ENCODE peak calls at places on chromosomes 5 and 9, in four cellular contexts. One of them, this sample, is unnamed.
A peak's percentile ranks its signal among the peaks of the same experiment; 100 is the strongest.

GRCh38 chr5:74336286-74336685 is 304.2 kb downstream of the ENC1 start:
- DNase-seq in activated effector memory CD4-positive, alpha-beta T cell treated with anti-CD3 and anti-CD28 coated beads, Interleukin-2, amount 50 U/mL, for 16 hours: no peak
- DNase-seq in BJ: no peak
- DNase-seq in HCT116: no peak
- DNase-seq in this sample: no peak

GRCh38 chr9:80125731-80126264 is 554.0 kb downstream of the TLE4 start:
- DNase-seq in activated effector memory CD4-positive, alpha-beta T cell treated with anti-CD3 and anti-CD28 coated beads, Interleukin-2, amount 50 U/mL, for 16 hours: no peak
- DNase-seq in BJ: no peak
- DNase-seq in HCT116: no peak
- DNase-seq in this sample: no peak

GRCh38 chr9:93699650-93700049 is 123.3 kb downstream of the PHF2 start:
- DNase-seq in activated effector memory CD4-positive, alpha-beta T cell treated with anti-CD3 and anti-CD28 coated beads, Interleukin-2, amount 50 U/mL, for 16 hours: no peak
- DNase-seq in BJ: no peak
- DNase-seq in HCT116: no peak
- DNase-seq in this sample: peak; percentile 66

GRCh38 chr9:101400120-101400519 is 1.5 kb downstream of the ZNF189 start:
- DNase-seq in activated effector memory CD4-positive, alpha-beta T cell treated with anti-CD3 and anti-CD28 coated beads, Interleukin-2, amount 50 U/mL, for 16 hours: no peak
- DNase-seq in BJ: no peak
- DNase-seq in HCT116: no peak
- DNase-seq in this sample: no peak

GRCh38 chr5:61409568-61409967 is 77.5 kb downstream of the ZSWIM6 start:
- DNase-seq in activated effector memory CD4-positive, alpha-beta T cell treated with anti-CD3 and anti-CD28 coated beads, Interleukin-2, amount 50 U/mL, for 16 hours: no peak
- DNase-seq in BJ: peak; percentile 94
- DNase-seq in HCT116: peak; percentile 79
- DNase-seq in this sample: no peak

GRCh38 chr9:117278020-117278419 is 136.8 kb downstream of the ASTN2 start:
- DNase-seq in activated effector memory CD4-positive, alpha-beta T cell treated with anti-CD3 and anti-CD28 coated beads, Interleukin-2, amount 50 U/mL, for 16 hours: no peak
- DNase-seq in BJ: no peak
- DNase-seq in HCT116: no peak
- DNase-seq in this sample: no peak

GRCh38 chr9:15746905-15747304 is 194.1 kb downstream of the CCDC171 start:
- DNase-seq in activated effector memory CD4-positive, alpha-beta T cell treated with anti-CD3 and anti-CD28 coated beads, Interleukin-2, amount 50 U/mL, for 16 hours: no peak
- DNase-seq in BJ: no peak
- DNase-seq in HCT116: no peak
- DNase-seq in this sample: no peak

GRCh38 chr9:135809166-135809565 is 98.2 kb downstream of the CAMSAP1 start:
- DNase-seq in activated effector memory CD4-positive, alpha-beta T cell treated with anti-CD3 and anti-CD28 coated beads, Interleukin-2, amount 50 U/mL, for 16 hours: no peak
- DNase-seq in BJ: no peak
- DNase-seq in HCT116: no peak
- DNase-seq in this sample: no peak

GRCh38 chr5:117110548-117110947 is 535.9 kb upstream of the SEMA6A start:
- DNase-seq in activated effector memory CD4-positive, alpha-beta T cell treated with anti-CD3 and anti-CD28 coated beads, Interleukin-2, amount 50 U/mL, for 16 hours: no peak
- DNase-seq in BJ: no peak
- DNase-seq in HCT116: no peak
- DNase-seq in this sample: no peak

GRCh38 chr5:146165469-146165868 is 17.0 kb downstream of the LARS1 start:
- DNase-seq in activated effector memory CD4-positive, alpha-beta T cell treated with anti-CD3 and anti-CD28 coated beads, Interleukin-2, amount 50 U/mL, for 16 hours: no peak
- DNase-seq in BJ: no peak
- DNase-seq in HCT116: no peak
- DNase-seq in this sample: no peak

GRCh38 chr5:17212996-17213395 is 4.4 kb upstream of the BASP1 start:
- DNase-seq in activated effector memory CD4-positive, alpha-beta T cell treated with anti-CD3 and anti-CD28 coated beads, Interleukin-2, amount 50 U/mL, for 16 hours: no peak
- DNase-seq in BJ: no peak
- DNase-seq in HCT116: no peak
- DNase-seq in this sample: no peak

GRCh38 chr9:6484210-6484609 is 71.2 kb downstream of the UHRF2 start:
- DNase-seq in activated effector memory CD4-positive, alpha-beta T cell treated with anti-CD3 and anti-CD28 coated beads, Interleukin-2, amount 50 U/mL, for 16 hours: no peak
- DNase-seq in BJ: no peak
- DNase-seq in HCT116: no peak
- DNase-seq in this sample: no peak

GRCh38 chr5:142529626-142530278 is 156.1 kb downstream of the FGF1 start:
- DNase-seq in activated effector memory CD4-positive, alpha-beta T cell treated with anti-CD3 and anti-CD28 coated beads, Interleukin-2, amount 50 U/mL, for 16 hours: no peak
- DNase-seq in BJ: no peak
- DNase-seq in HCT116: peak; percentile 90
- DNase-seq in this sample: no peak

GRCh38 chr9:116550728-116551436 is 136.2 kb upstream of the TRIM32 start:
- DNase-seq in activated effector memory CD4-positive, alpha-beta T cell treated with anti-CD3 and anti-CD28 coated beads, Interleukin-2, amount 50 U/mL, for 16 hours: no peak
- DNase-seq in BJ: no peak
- DNase-seq in HCT116: no peak
- DNase-seq in this sample: no peak

GRCh38 chr9:109286571-109286977 is 34.3 kb downstream of the EPB41L4B start:
- DNase-seq in activated effector memory CD4-positive, alpha-beta T cell treated with anti-CD3 and anti-CD28 coated beads, Interleukin-2, amount 50 U/mL, for 16 hours: no peak
- DNase-seq in BJ: peak; percentile 3
- DNase-seq in HCT116: no peak
- DNase-seq in this sample: no peak

GRCh38 chr5:159178978-159179377 is 30.4 kb downstream of the RNF145 start:
- DNase-seq in activated effector memory CD4-positive, alpha-beta T cell treated with anti-CD3 and anti-CD28 coated beads, Interleukin-2, amount 50 U/mL, for 16 hours: peak; percentile 70
- DNase-seq in BJ: peak; percentile 85
- DNase-seq in HCT116: peak; percentile 75
- DNase-seq in this sample: no peak

GRCh38 chr5:14406554-14406849 is 175.1 kb upstream of the OTULINL start:
- DNase-seq in activated effector memory CD4-positive, alpha-beta T cell treated with anti-CD3 and anti-CD28 coated beads, Interleukin-2, amount 50 U/mL, for 16 hours: no peak
- DNase-seq in BJ: peak; percentile 39
- DNase-seq in HCT116: no peak
- DNase-seq in this sample: peak; percentile 90

GRCh38 chr5:38591450-38591849 is 35.0 kb upstream of the LIFR start:
- DNase-seq in activated effector memory CD4-positive, alpha-beta T cell treated with anti-CD3 and anti-CD28 coated beads, Interleukin-2, amount 50 U/mL, for 16 hours: no peak
- DNase-seq in BJ: no peak
- DNase-seq in HCT116: no peak
- DNase-seq in this sample: no peak

GRCh38 chr9:121741198-121741918 is 89.9 kb downstream of the DAB2IP start:
- DNase-seq in activated effector memory CD4-positive, alpha-beta T cell treated with anti-CD3 and anti-CD28 coated beads, Interleukin-2, amount 50 U/mL, for 16 hours: no peak
- DNase-seq in BJ: no peak
- DNase-seq in HCT116: no peak
- DNase-seq in this sample: no peak

GRCh38 chr9:98599566-98599965 is 109.2 kb downstream of the GABBR2 start:
- DNase-seq in activated effector memory CD4-positive, alpha-beta T cell treated with anti-CD3 and anti-CD28 coated beads, Interleukin-2, amount 50 U/mL, for 16 hours: no peak
- DNase-seq in BJ: no peak
- DNase-seq in HCT116: no peak
- DNase-seq in this sample: no peak